ENCODE peak calls at places on chromosomes 2 and 18, in eight cellular contexts. Q, D, Y, A, X, U, O and I are unnamed samples.

GRCh38 chr18:41311571-41312240 is 643.3 kb upstream of the PIK3C3 start:
- DNase-seq in Q (no peak), D (no peak), Y (no peak), A (no peak), X (no peak), U (no peak), O (no peak), I (no peak)

GRCh38 chr2:144382848-144383247 is 137.1 kb downstream of the ZEB2 start:
- DNase-seq in Q (no peak), D (peak; percentile 77), Y (no peak), A (no peak), X (no peak), U (no peak), O (no peak), I (no peak)

GRCh38 chr18:79546781-79547272 is 132.8 kb upstream of the CTDP1 start:
- DNase-seq in Q (peak; percentile 26), D (no peak), Y (no peak), A (no peak), X (no peak), U (peak; percentile 35), O (no peak), I (no peak)

GRCh38 chr2:33552758-33553461 is 46.2 kb downstream of the FAM98A start:
- DNase-seq in Q (no peak), D (peak; percentile 43), Y (peak; percentile 34), A (no peak), X (no peak), U (peak; percentile 37), O (peak; percentile 16), I (no peak)

GRCh38 chr2:98027535-98027934 is 31.8 kb upstream of the TMEM131 start:
- DNase-seq in Q (no peak), D (no peak), Y (no peak), A (no peak), X (no peak), U (no peak), O (no peak), I (no peak)

GRCh38 chr2:204900910-204901309 is 355.6 kb downstream of the PARD3B start:
- DNase-seq in Q (no peak), D (no peak), Y (peak; percentile 60), A (no peak), X (no peak), U (no peak), O (no peak), I (no peak)

GRCh38 chr2:183996825-183997823 is 601.2 kb upstream of the ZNF804A start:
- DNase-seq in Q (no peak), D (peak; percentile 50), Y (no peak), A (no peak), X (no peak), U (no peak), O (no peak), I (no peak)

GRCh38 chr2:161406316-161406715 is 9.8 kb upstream of the TBR1 start:
- DNase-seq in Q (no peak), D (no peak), Y (no peak), A (no peak), X (no peak), U (no peak), O (no peak), I (no peak)

GRCh38 chr2:212537311-212538155 is 1.1 kb downstream of the ERBB4 start:
- DNase-seq in Q (no peak), D (no peak), Y (no peak), A (no peak), X (no peak), U (no peak), O (no peak), I (no peak)

GRCh38 chr2:237978058-237978712 is 11.4 kb downstream of the UBE2F start:
- DNase-seq in Q (peak; percentile 40), D (no peak), Y (no peak), A (no peak), X (peak; percentile 56), U (no peak), O (peak; percentile 18), I (no peak)

GRCh38 chr18:48928787-48929186 is 22.0 kb downstream of the SMAD7 start:
- DNase-seq in Q (peak; percentile 94), D (peak; percentile 59), Y (no peak), A (no peak), X (peak; percentile 60), U (no peak), O (peak; percentile 38), I (no peak)

GRCh38 chr18:2719040-2719439 is 63.5 kb downstream of the SMCHD1 start:
- DNase-seq in Q (no peak), D (no peak), Y (no peak), A (no peak), X (no peak), U (no peak), O (no peak), I (no peak)

DNA sequence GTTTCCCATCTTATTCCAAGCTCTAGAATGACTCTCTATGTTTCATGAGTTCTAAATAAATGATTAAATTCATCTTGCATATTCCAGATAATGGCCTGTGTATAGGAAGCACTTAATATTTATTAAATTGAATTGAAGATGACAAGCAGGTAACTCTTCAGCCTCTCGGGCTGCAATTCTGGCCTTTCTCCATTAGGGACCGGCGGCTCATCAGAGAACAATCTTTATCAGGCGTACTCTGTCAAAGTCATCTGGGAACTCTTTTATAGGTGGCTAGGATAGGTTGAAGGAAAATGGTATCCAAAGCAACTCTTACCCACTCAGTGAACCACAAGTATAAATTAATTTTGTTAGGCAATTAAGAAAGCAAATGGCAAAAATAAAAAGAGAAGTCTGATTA is 308.5 kb downstream of the NOL4 start:
- DNase-seq in Q (no peak), D (no peak), Y (no peak), A (no peak), X (no peak), U (no peak), O (no peak), I (no peak)
- TF ChIP-seq CTCF in Q (no peak), D (peak; percentile 16), Y (no peak), A (no peak), X (no peak), U (peak; percentile 17), O (no peak), I (no peak)

GRCh38 chr2:95024960-95025405 is 525 bp upstream of the MAL start:
- DNase-seq in Q (no peak), D (no peak), Y (no peak), A (no peak), X (no peak), U (no peak), O (no peak), I (no peak)

GRCh38 chr2:95022309-95023221 is 2.9 kb upstream of the MAL start:
- DNase-seq in Q (peak; percentile 75), D (peak; percentile 52), Y (peak; percentile 59), A (peak; percentile 25), X (peak; percentile 53), U (no peak), O (peak; percentile 45), I (peak; percentile 54)

GRCh38 chr2:95024306-95024880 is 1.1 kb upstream of the MAL start:
- DNase-seq in Q (no peak), D (no peak), Y (no peak), A (no peak), X (no peak), U (no peak), O (no peak), I (no peak)

GRCh38 chr2:95021847-95022246 is 3.7 kb upstream of the MAL start:
- DNase-seq in Q (no peak), D (no peak), Y (no peak), A (no peak), X (no peak), U (no peak), O (no peak), I (no peak)

DNA sequence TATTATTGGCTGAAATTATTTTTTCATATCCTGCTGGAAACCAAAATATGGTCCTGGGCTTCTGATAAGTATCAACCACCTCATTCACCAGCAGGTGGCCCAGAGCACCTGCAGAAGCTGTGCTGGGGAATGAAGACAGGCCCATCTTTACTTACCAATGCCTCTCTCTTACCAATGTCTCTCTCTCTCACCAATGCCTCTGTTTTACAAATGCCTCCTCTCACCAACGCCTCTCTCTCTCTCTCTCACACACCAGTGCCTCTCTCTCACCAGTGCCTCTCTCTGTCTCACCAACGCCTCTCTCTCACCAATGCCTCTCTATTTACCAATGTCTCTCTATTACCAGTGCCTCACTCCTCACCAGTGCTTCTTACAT is 2.3 kb upstream of the MAL start:
- DNase-seq in Q (peak; percentile 51), D (no peak), Y (peak; percentile 40), A (no peak), X (no peak), U (no peak), O (no peak), I (no peak)
- TF ChIP-seq CTCF in Q (no peak), D (no peak), Y (peak; percentile 18), A (no peak), X (no peak), U (peak; percentile 43), O (no peak), I (no peak)

GRCh38 chr18:65968605-65969004 is 217.8 kb downstream of the CDH7 start:
- DNase-seq in Q (no peak), D (no peak), Y (peak; percentile 0), A (no peak), X (no peak), U (no peak), O (no peak), I (no peak)
- TF ChIP-seq CTCF in Q (no peak), D (peak; percentile 22), Y (no peak), A (no peak), X (no peak), U (peak; percentile 62), O (peak; percentile 19), I (peak; percentile 13)

GRCh38 chr2:163607630-163608029 is 128.2 kb downstream of the FIGN start:
- DNase-seq in Q (no peak), D (no peak), Y (no peak), A (no peak), X (no peak), U (no peak), O (no peak), I (no peak)

GRCh38 chr2:163611557-163611906 is 124.3 kb downstream of the FIGN start:
- DNase-seq in Q (no peak), D (no peak), Y (no peak), A (no peak), X (no peak), U (no peak), O (no peak), I (no peak)

GRCh38 chr2:163612332-163612731 is 123.5 kb downstream of the FIGN start:
- DNase-seq in Q (no peak), D (no peak), Y (no peak), A (no peak), X (no peak), U (no peak), O (no peak), I (no peak)

GRCh38 chr2:163613155-163613554 is 122.7 kb downstream of the FIGN start:
- DNase-seq in Q (no peak), D (no peak), Y (no peak), A (no peak), X (no peak), U (no peak), O (no peak), I (no peak)

DNA sequence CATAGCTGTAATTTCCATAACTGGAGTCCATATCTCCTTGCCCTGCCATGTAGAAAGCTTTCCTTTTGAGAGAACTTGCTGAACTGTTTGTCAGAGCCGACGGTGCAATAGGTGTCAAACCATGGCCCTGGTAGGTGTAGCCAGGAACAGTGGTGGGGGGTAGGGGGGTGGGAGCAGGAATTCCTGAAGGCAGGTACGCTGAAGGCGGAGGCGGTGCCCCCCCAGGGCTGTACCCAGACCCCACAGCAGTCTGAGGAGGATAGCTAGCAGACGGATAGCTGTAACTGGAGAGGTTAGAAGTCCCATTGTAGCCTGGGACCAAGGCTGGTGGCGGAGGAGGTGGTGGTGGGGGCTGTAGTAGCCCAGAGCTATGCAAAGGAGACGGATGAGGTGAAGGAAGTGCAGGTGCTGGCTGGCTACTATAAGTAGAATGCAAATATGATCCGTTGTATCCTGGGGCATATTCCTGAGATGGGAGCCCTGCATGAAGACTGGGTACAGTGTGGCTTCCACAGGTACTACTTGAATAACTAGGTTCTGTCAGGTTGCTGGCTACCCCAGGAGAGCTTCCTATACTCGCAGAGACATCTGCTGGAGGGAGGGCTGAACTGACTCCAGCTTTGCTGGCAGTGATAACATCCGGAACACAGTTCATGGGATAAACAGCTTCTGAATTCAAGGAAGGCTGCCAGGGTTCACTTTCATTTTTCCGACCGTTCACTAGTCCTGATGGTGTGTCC is 124.8 kb downstream of the FIGN start:
- DNase-seq in Q (no peak), D (no peak), Y (peak; percentile 18), A (no peak), X (no peak), U (no peak), O (no peak), I (no peak)
- TF ChIP-seq CTCF in Q (no peak), D (no peak), Y (no peak), A (peak; percentile 19), X (no peak), U (peak; percentile 34), O (no peak), I (peak; percentile 35)